ENCODE peak calls at places on chromosomes 16 and 17, in four cellular contexts. I, K, J and L are unnamed samples.
A peak's percentile ranks its signal among the peaks of the same experiment; 100 is the strongest.

GRCh38 chr16:57485916-57486857 is at the start of gene DOK4:
- DNase-seq in I (peak; percentile 86), K (peak; percentile 61), J (peak; percentile 58), L (peak; percentile 97)

GRCh38 chr16:66254106-66254505 is 112.4 kb upstream of the CDH5 start:
- DNase-seq in I (no peak), K (no peak), J (no peak), L (no peak)

GRCh38 chr16:3999890-4000325 is 116.3 kb downstream of the ADCY9 start:
- DNase-seq in I (no peak), K (no peak), J (peak; percentile 50), L (no peak)

GRCh38 chr16:2779151-2779920 is 2.3 kb upstream of the ELOB start:
- DNase-seq in I (peak; percentile 15), K (no peak), J (no peak), L (no peak)

GRCh38 chr17:57016764-57017116 is 38.8 kb downstream of the SCPEP1 start:
- DNase-seq in I (no peak), K (no peak), J (peak; percentile 34), L (no peak)

GRCh38 chr16:17937003-17937402 is 399.5 kb downstream of the NPIPA8 start:
- DNase-seq in I (no peak), K (no peak), J (no peak), L (no peak)

GRCh38 chr17:34227707-34228106 is 27.4 kb upstream of the CCL2 start:
- DNase-seq in I (no peak), K (no peak), J (no peak), L (no peak)

GRCh38 chr16:4870138-4870671 is 22.9 kb downstream of the UBN1 start:
- DNase-seq in I (no peak), K (no peak), J (no peak), L (no peak)

GRCh38 chr16:57534881-57535658 is 1.3 kb downstream of the CCDC102A start:
- DNase-seq in I (peak; percentile 49), K (no peak), J (no peak), L (peak; percentile 32)

GRCh38 chr17:60106377-60107059 is 27.8 kb upstream of the HEATR6 start:
- DNase-seq in I (no peak), K (no peak), J (peak; percentile 85), L (peak; percentile 33)

GRCh38 chr16:87855852-87856715 is 13.2 kb downstream of the SLC7A5 start:
- DNase-seq in I (no peak), K (no peak), J (peak; percentile 56), L (peak; percentile 38)

GRCh38 chr16:27639588-27640276 is 89.8 kb downstream of the KATNIP start:
- DNase-seq in I (no peak), K (peak; percentile 37), J (peak; percentile 65), L (peak; percentile 83)

GRCh38 chr17:1710807-1711553 is 803 bp upstream of the TLCD2 start:
- DNase-seq in I (no peak), K (no peak), J (no peak), L (no peak)

GRCh38 chr16:23448392-23448791 is 4.6 kb downstream of the COG7 start:
- DNase-seq in I (no peak), K (no peak), J (peak; percentile 52), L (no peak)

GRCh38 chr16:80803341-80804060 is 897 bp downstream of the CDYL2 start:
- DNase-seq in I (no peak), K (peak; percentile 37), J (no peak), L (peak; percentile 75)

GRCh38 chr17:40539711-40540411 is 25.4 kb downstream of the CCR7 start:
- DNase-seq in I (peak; percentile 13), K (no peak), J (no peak), L (no peak)

GRCh38 chr17:31050948-31051347 is 43.8 kb upstream of the NF1 start:
- DNase-seq in I (no peak), K (no peak), J (no peak), L (no peak)

GRCh38 chr17:31051517-31051916 is 43.3 kb upstream of the NF1 start:
- DNase-seq in I (no peak), K (peak; percentile 30), J (no peak), L (no peak)

GRCh38 chr17:31054761-31055160 is 40.0 kb upstream of the NF1 start:
- DNase-seq in I (no peak), K (no peak), J (no peak), L (no peak)

GRCh38 chr17:31053076-31053475 is 41.7 kb upstream of the NF1 start:
- DNase-seq in I (no peak), K (no peak), J (no peak), L (no peak)

GRCh38 chr17:31052187-31052889 is 42.4 kb upstream of the NF1 start:
- DNase-seq in I (peak; percentile 55), K (peak; percentile 57), J (peak; percentile 96), L (no peak)
- TF ChIP-seq CTCF in I (no peak), K (no peak), J (no peak), L (no peak)

GRCh38 chr16:48647794-48648193 is 37.8 kb upstream of the N4BP1 start:
- DNase-seq in I (no peak), K (no peak), J (no peak), L (no peak)
- TF ChIP-seq CTCF in I (no peak), K (no peak), J (no peak), L (no peak)

GRCh38 chr17:49571764-49572163 is 3.9 kb upstream of the NXPH3 start:
- DNase-seq in I (no peak), K (no peak), J (no peak), L (no peak)
- TF ChIP-seq CTCF in I (no peak), K (no peak), J (no peak), L (no peak)

DNA sequence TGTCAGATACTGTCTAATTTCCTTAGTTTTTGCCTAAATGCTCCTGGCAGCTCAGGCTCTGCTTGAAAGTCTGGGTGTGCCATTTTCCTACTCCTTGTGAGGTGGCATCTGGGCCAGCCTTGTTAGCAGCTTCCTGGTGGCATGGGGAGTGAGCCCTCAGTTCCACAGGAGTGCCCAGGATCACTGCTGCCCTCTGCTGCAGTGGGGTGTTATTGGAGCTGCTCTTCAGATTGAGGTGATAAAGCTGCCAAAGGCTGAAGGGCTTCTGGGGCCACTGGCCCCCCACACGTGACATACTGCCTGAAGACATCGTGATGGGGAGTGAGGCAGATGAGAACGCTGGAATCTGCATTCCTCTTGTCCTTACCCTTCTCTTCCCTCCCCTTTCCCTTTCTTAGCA is 27.4 kb downstream of the CEP95 start:
- DNase-seq in I (no peak), K (peak; percentile 14), J (no peak), L (no peak)
- TF ChIP-seq CTCF in I (no peak), K (peak; percentile 6), J (peak; percentile 16), L (peak; percentile 9)

DNA sequence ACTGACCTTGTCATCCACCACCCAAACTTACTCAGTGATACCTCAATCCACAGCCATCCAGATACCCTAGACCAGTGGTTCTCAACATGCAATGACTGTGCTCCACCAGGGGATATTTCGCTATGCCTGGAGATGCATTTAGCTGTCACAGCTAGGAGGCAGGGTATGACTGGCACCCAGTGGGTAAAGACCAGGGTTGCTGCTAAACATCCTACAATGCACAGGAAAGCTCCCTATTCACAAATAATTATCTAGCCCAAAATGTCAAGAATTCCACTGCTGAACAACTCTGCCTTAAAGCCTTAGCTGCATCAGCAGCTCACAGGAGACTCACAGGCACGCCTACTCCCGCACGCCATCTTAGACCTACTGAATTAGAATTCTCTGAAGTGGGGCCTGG is 212.6 kb downstream of the GRIN2A start:
- DNase-seq in I (no peak), K (no peak), J (no peak), L (no peak)
- TF ChIP-seq CTCF in I (no peak), K (no peak), J (no peak), L (no peak)

GRCh38 chr17:54967621-54968258 is 714 bp downstream of the COX11 start:
- DNase-seq in I (no peak), K (no peak), J (peak; percentile 27), L (peak; percentile 35)
- TF ChIP-seq CTCF in I (no peak), K (peak; percentile 34), J (peak; percentile 28), L (no peak)

DNA sequence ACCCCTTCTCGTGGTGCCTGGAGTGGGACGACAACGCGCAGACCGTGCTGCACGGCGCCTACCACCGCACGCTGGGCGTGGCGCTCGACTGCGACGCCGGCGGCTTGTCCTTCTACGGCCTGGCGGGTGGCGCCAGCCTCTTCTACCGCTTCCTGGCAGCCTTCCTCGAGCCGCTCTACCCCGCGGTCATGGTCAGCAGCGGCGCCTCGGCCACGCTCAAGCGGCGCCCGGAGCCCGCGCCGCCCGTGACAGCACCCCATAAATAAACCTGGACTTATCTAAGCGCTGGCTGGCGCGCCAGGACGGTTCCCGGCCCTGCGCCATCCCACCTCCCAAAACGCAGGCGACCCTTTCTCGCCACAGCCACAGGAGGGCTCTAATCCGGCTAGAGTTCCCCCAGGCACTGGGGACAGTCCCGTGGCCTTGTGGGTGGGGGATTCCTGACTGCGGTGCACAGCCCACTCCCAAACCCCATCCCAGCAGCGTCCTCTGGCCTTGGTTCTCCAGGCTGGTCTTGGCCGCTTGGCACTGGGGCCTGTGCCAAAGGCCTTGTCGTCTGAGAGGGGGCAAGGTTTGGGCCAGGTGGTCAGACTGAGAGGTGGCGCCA is 10.2 kb upstream of the SLC16A5 start:
- DNase-seq in I (peak; percentile 64), K (peak; percentile 31), J (no peak), L (peak; percentile 83)
- TF ChIP-seq CTCF in I (no peak), K (no peak), J (no peak), L (peak; percentile 57)

DNA sequence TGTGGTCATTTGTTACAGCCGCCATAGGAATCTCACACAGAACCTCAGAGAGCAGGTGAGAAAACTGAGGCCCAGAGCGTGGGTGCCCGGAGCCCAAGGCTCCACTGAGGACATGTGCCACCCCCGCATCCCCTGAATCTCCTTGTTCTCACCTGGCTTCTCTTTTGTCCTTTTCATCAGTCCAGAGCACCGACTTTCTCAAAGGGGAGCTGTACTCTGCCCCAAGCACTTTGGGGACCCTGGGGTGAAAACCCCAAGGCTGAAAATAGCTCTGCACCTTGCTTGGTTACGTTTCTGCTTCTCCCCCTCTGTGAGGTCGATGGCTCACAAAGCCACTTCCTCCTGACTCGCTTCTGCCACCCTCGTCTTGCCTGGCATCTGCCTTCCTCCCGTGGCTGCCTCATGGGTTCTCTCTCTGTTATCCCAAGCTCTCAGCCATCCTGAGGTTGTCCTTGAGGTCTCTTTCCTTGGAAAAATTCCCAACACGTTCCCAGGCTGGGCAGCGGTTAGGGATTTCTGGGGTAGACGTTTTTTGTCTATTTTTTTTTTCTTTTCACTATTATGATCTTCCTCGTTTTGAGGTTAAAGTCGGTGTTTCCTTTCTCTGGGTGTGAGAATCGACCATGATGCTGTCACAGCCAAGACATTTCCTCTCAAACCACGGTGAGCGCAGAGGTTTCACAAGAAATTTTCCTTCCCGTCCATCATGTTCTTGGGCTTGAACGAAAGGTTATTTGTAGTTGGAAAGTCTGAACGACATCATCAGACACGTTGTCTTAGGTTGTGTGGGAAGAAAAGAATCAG is 37.2 kb downstream of the IRF8 start:
- DNase-seq in I (no peak), K (peak; percentile 63), J (no peak), L (peak; percentile 81)
- TF ChIP-seq CTCF in I (no peak), K (no peak), J (no peak), L (no peak)